ENCODE peak calls at places on chromosomes 6 and 20, in eight cellular contexts. I is pancreas, G is HCT116, D is breast epithelium, M is foreskin fibroblast, Y is OCI-LY7, J is neural progenitor cell, F is brain microvascular endothelial cell. X is an unnamed sample.

GRCh38 chr20:32278199-32278643 is 770 bp downstream of the KIF3B start:
- DNase-seq in F (peak; percentile 3), M (no peak), J (no peak), D (no peak), I (no peak), G (no peak), Y (peak; percentile 63), X (no peak)

GRCh38 chr6:90278129-90278528 is 18.5 kb downstream of the BACH2 start:
- DNase-seq in F (no peak), G (no peak), J (no peak), I (no peak), M (no peak), D (no peak), Y (no peak), X (no peak)

GRCh38 chr6:100366419-100366818 is 98.3 kb downstream of the SIM1 start:
- DNase-seq in I (no peak), F (peak; percentile 29), Y (no peak), M (peak; percentile 90), J (no peak), D (no peak), G (peak; percentile 15), X (no peak)

GRCh38 chr20:54557836-54558590 is 82.6 kb downstream of the DOK5 start:
- DNase-seq in F (no peak), I (no peak), Y (no peak), G (no peak), D (no peak), M (no peak), J (no peak), X (no peak)

GRCh38 chr6:137024172-137024990 is 20.4 kb downstream of the IL20RA start:
- DNase-seq in I (no peak), Y (no peak), F (no peak), D (no peak), M (no peak), G (no peak), J (no peak), X (no peak)

GRCh38 chr6:41347349-41348050 is 12.1 kb downstream of the NCR2 start:
- DNase-seq in D (peak; percentile 2), I (no peak), F (no peak), J (no peak), G (no peak), M (no peak), Y (no peak), X (no peak)

GRCh38 chr6:41047745-41048742 is 5.0 kb upstream of the APOBEC2 start:
- DNase-seq in I (no peak), J (no peak), Y (no peak), D (no peak), M (no peak), F (no peak), G (no peak), X (no peak)

GRCh38 chr20:53444386-53444785 is 149.3 kb downstream of the ZNF217 start:
- DNase-seq in F (no peak), I (no peak), Y (no peak), J (peak; percentile 70), M (no peak), G (no peak), D (no peak), X (no peak)

GRCh38 chr6:111812080-111813038 is 60.9 kb downstream of the FYN start:
- DNase-seq in D (no peak), Y (no peak), F (peak; percentile 40), M (no peak), I (no peak), J (no peak), G (no peak), X (no peak)

GRCh38 chr20:23270427-23270911 is 80.1 kb upstream of the NXT1 start:
- DNase-seq in I (no peak), G (no peak), J (no peak), Y (no peak), M (peak; percentile 16), F (peak; percentile 99), D (no peak), X (no peak)

GRCh38 chr6:6986373-6986772 is 121.4 kb upstream of the RREB1 start:
- DNase-seq in Y (no peak), M (no peak), D (no peak), G (no peak), F (no peak), J (no peak), I (no peak), X (no peak)

GRCh38 chr20:48738399-48739304 is 89.1 kb downstream of the PREX1 start:
- DNase-seq in F (no peak), M (no peak), D (no peak), I (no peak), G (no peak), Y (peak; percentile 39), J (no peak), X (no peak)

GRCh38 chr20:34302312-34302722 is 838 bp downstream of the AHCY start:
- DNase-seq in Y (no peak), J (peak; percentile 6), F (peak; percentile 27), I (no peak), D (no peak), M (peak; percentile 26), G (no peak), X (no peak)

GRCh38 chr6:155050311-155050710 is 55.2 kb downstream of the TIAM2 start:
- DNase-seq in D (no peak), G (no peak), F (peak; percentile 48), J (no peak), Y (no peak), M (no peak), I (no peak), X (no peak)

GRCh38 chr20:19453369-19453768 is 240.9 kb downstream of the SLC24A3 start:
- DNase-seq in G (no peak), F (no peak), Y (no peak), M (no peak), I (no peak), J (no peak), D (no peak), X (no peak)

DNA sequence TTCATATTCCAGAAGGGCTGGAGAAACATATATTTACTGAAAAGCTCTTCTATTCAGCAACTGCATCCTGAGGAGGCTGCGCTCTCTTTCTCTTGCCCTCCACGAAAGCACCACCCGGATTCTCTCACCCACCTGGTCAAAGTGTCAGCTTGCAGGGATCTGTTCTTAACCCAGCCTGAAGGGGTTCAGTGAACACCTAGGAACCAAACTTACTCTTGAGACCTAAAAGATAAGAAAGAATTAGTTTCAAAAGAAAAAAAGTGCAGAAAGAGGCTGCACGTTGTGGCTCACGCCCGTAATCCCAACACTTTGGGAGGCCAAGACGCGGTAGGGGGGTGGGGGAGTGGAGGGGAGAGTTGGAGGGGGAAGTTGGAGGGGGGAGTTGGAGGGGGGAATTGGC is 18.5 kb downstream of the GPX5 start:
- DNase-seq in I (no peak), F (no peak), Y (no peak), G (no peak), J (peak; percentile 77), D (no peak), M (no peak), X (no peak)
- H3K4me3 ChIP-seq in I (no peak overlapping the region), F (peak overlapping the region; percentile 61), Y (no peak overlapping the region), G (no peak overlapping the region), J (peak overlapping the region; percentile 73), D (no peak overlapping the region), M (peak overlapping the region; percentile 25), X (no peak overlapping the region)

GRCh38 chr6:95128439-95128838 is 448.9 kb upstream of the MANEA start:
- DNase-seq in D (no peak), I (no peak), G (no peak), Y (no peak), M (no peak), J (no peak), F (no peak), X (no peak)

GRCh38 chr6:95133578-95133977 is 443.8 kb upstream of the MANEA start:
- DNase-seq in G (peak; percentile 16), F (no peak), Y (no peak), D (no peak), I (no peak), J (peak; percentile 30), M (no peak), X (no peak)
- TF ChIP-seq CTCF in G (peak; percentile 51), F (peak; percentile 15), Y (peak; percentile 32), D (no peak), I (no peak), J (peak; percentile 50), M (no peak), X (peak; percentile 69)

DNA sequence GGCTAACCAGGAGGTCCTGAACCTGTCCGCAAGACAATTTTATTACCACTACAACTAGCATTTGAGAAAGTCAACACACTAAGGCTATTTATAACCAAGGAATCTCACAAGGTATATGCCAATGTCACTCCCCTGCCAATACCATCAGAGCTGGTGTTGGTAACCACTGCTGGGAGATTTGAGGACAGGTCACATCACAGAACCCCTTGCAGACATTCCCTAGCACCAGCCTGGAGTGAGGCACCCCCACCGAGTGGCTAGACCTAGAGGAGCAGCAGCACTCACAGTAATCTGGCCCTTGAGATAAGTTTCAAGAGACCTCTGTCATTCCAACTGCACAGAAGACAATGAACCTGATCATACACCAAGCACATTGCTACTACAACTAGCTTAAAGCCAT is 483.2 kb downstream of the MMUT start:
- DNase-seq in Y (no peak), F (no peak), D (no peak), G (no peak), M (no peak), J (no peak), I (no peak), X (no peak)
- H3K4me3 ChIP-seq in Y (no peak overlapping the region), F (no peak overlapping the region), D (no peak overlapping the region), G (no peak overlapping the region), M (no peak overlapping the region), J (no peak overlapping the region), I (no peak overlapping the region), X (no peak overlapping the region)

DNA sequence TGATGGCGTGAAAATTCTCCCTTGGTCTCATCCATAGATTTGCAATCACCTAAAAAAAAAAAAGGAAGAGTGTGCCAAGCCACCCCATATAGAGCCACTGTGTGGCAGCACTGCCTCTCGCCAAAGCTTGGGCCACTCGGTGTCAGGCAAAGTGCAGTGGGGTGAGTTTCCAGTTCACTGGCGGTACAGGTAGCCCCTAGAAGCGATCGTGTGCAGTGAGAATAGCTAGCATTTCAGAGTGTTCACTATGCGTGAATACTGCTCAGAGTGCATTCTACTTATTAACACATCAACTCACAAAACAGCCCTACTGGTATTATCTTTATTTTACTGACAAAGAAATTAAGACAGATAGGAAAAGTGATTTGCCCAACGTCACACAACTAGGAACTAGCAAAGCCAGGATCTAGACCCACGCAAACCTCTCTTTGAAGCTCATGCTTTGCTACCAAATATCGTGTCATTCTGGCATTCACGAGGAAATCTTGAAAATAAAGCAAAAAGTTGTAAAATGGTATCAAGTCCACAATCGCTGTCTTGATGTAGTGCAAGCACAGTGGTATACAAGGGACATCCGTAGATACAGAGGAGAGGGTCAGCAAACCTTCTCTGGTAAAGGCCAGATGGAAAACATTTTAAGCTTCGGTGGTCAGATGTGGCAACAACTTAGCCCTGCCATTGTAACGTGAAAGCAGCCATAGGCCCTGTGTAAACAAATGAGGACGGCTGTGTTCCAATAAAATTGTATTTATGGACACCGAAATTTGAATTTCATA is 10.4 kb upstream of the GCNT2 start:
- DNase-seq in Y (peak; percentile 82), J (peak; percentile 86), M (peak; percentile 21), D (peak; percentile 53), F (peak; percentile 18), G (peak; percentile 38), I (peak; percentile 68), X (peak; percentile 65)
- TF ChIP-seq CTCF in Y (peak; percentile 96), J (peak; percentile 85), M (peak; percentile 52), D (peak; percentile 59), F (peak; percentile 80), G (peak; percentile 84), I (no peak), X (peak; percentile 86)

X was measured in LNCaP clone FGC.